ENCODE peak calls at places on chromosomes 3 and 15, in seven cellular contexts. E is fibroblast of the aortic adventitia, H is PC-9, D is OCI-LY7, B is pancreas, K is A549, W is tibial artery. Q is an unnamed sample.

GRCh38 chr3:62521464-62522105 is 148.2 kb upstream of the FEZF2 start:
- DNase-seq in D (no peak), E (no peak), W (no peak), H (no peak), B (no peak), K (no peak), Q (no peak)

GRCh38 chr3:127811717-127812116 is 10.6 kb downstream of the MGLL start:
- DNase-seq in B (no peak), W (no peak), H (no peak), K (no peak), E (no peak), D (no peak), Q (no peak)

GRCh38 chr3:54067060-54067459 is 55.3 kb upstream of the CACNA2D3 start:
- DNase-seq in K (no peak), B (no peak), E (no peak), H (no peak), D (no peak), W (no peak), Q (no peak)

GRCh38 chr3:50617096-50617791 is at the start of gene MAPKAPK3:
- DNase-seq in B (peak; percentile 85), H (peak; percentile 44), K (no peak), E (no peak), W (peak; percentile 47), D (peak; percentile 47), Q (no peak)

GRCh38 chr3:108548304-108548703 is 37.9 kb upstream of the MYH15 start:
- DNase-seq in E (peak; percentile 32), K (no peak), W (no peak), H (no peak), B (no peak), D (no peak), Q (peak; percentile 63)

GRCh38 chr3:128307029-128307633 is 153.8 kb downstream of the EEFSEC start:
- DNase-seq in H (no peak), E (no peak), B (no peak), K (no peak), D (no peak), W (no peak), Q (no peak)

GRCh38 chr15:41180206-41180789 is 50.3 kb downstream of the EXD1 start:
- DNase-seq in W (no peak), H (no peak), D (no peak), B (no peak), K (no peak), E (peak; percentile 7), Q (no peak)

GRCh38 chr3:101281616-101282015 is 38.8 kb downstream of the IMPG2 start:
- DNase-seq in D (no peak), B (no peak), K (no peak), W (no peak), H (no peak), E (no peak), Q (no peak)

GRCh38 chr15:51046799-51047449 is 47.8 kb downstream of the TNFAIP8L3 start:
- DNase-seq in H (no peak), W (no peak), K (no peak), D (no peak), E (peak; percentile 67), B (no peak), Q (peak; percentile 48)

GRCh38 chr15:98876461-98877369 is 130.9 kb downstream of the PGPEP1L start:
- DNase-seq in K (no peak), B (no peak), D (no peak), E (peak; percentile 49), H (no peak), W (no peak), Q (peak; percentile 27)

GRCh38 chr3:188683032-188683491 is 488.7 kb upstream of the TPRG1 start:
- DNase-seq in K (no peak), B (no peak), W (peak; percentile 27), E (peak; percentile 93), D (no peak), H (peak; percentile 39), Q (peak; percentile 91)

GRCh38 chr3:106458952-106459351 is 590.1 kb upstream of the CBLB start:
- DNase-seq in W (no peak), E (no peak), K (no peak), H (no peak), B (no peak), D (no peak), Q (no peak)

GRCh38 chr15:58934114-58934447 is 602 bp upstream of the SLTM start:
- DNase-seq in H (no peak), E (no peak), D (no peak), K (no peak), B (no peak), W (no peak), Q (no peak)
- TF ChIP-seq CTCF in H (no peak), E (no peak), D (peak; percentile 12), K (no peak), B (no peak), W (no peak), Q (no peak)

GRCh38 chr15:89358435-89358754 is 23.8 kb upstream of the POLG start:
- DNase-seq in D (no peak), H (no peak), B (no peak), E (no peak), K (no peak), W (no peak), Q (no peak)
- H3K4me3 ChIP-seq in D (peak overlapping the region; percentile 67), H (peak overlapping the region; percentile 62), B (no peak overlapping the region), E (no peak overlapping the region), K (peak overlapping the region; percentile 35), W (peak overlapping the region; percentile 44), Q (no peak overlapping the region)

GRCh38 chr3:11807651-11808050 is 39.0 kb downstream of the TAMM41 start:
- DNase-seq in W (no peak), K (no peak), B (no peak), D (no peak), H (no peak), E (no peak), Q (no peak)

GRCh38 chr3:11805716-11806115 is 41.0 kb downstream of the TAMM41 start:
- DNase-seq in W (no peak), D (no peak), E (no peak), H (no peak), K (no peak), B (no peak), Q (no peak)

GRCh38 chr3:11808231-11808630 is 38.5 kb downstream of the TAMM41 start:
- DNase-seq in D (no peak), B (no peak), W (no peak), K (no peak), E (no peak), H (no peak), Q (no peak)

DNA sequence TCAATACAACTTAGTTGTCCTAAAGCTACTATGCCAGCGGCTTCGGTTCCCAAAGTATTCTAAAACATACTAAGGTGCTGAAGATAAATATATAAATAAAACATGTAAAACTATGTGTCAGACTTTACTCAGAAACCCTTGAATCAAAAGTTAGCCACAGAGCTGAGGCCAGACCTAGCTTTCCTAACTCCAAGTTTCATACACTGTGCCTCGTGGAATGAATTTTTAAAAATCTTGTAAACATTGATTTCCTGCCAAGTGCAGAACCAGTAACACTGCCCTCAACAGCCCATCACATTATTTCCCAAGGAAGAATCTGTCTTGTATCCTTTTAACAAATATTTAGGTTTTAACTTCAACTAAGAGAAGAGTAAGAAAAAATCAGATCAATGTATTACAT is 36.4 kb downstream of the TAMM41 start:
- DNase-seq in D (no peak), E (peak; percentile 68), H (no peak), K (no peak), B (no peak), W (no peak), Q (peak; percentile 47)
- TF ChIP-seq CTCF in D (no peak), E (no peak), H (no peak), K (no peak), B (no peak), W (no peak), Q (no peak)

GRCh38 chr15:84842781-84843180 is 25.6 kb downstream of the ALPK3 start:
- DNase-seq in D (no peak), E (no peak), K (no peak), H (no peak), B (no peak), W (no peak), Q (no peak)

GRCh38 chr15:84840255-84840654 is 23.1 kb downstream of the ALPK3 start:
- DNase-seq in D (no peak), B (no peak), W (no peak), K (no peak), H (no peak), E (no peak), Q (no peak)

GRCh38 chr15:84839714-84840113 is 22.6 kb downstream of the ALPK3 start:
- DNase-seq in W (no peak), E (no peak), K (no peak), B (no peak), H (no peak), D (no peak), Q (no peak)

GRCh38 chr15:84836859-84837258 is 19.7 kb downstream of the ALPK3 start:
- DNase-seq in B (no peak), H (no peak), E (no peak), W (no peak), D (no peak), K (no peak), Q (no peak)

GRCh38 chr15:84840741-84841429 is 23.7 kb downstream of the ALPK3 start:
- DNase-seq in H (peak; percentile 78), D (no peak), W (peak; percentile 79), K (peak; percentile 73), E (peak; percentile 74), B (peak; percentile 89), Q (peak; percentile 76)
- H3K4me3 ChIP-seq in H (no peak overlapping the region), D (no peak overlapping the region), W (no peak overlapping the region), K (no peak overlapping the region), E (no peak overlapping the region), B (no peak overlapping the region), Q (no peak overlapping the region)

DNA sequence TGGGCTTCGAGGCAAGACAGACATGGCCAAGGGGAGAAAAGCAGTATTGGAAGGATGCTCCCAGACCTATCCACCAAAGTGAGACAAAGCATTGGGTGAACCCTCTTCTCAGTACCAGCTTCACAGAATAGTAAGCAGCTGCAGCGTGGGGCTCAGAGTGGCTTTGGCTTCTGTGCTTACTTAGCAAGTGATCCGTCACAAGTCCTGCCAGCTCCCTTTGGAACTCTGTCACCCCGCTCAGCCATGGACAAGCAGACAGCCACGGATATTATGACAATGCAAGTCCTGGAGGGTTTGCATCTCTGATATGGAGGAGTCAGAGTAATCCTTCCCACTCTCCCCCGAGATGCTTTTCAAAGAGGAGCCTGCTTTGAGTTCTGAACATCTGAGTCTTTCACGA is 90.8 kb downstream of the SLCO3A1 start:
- DNase-seq in D (no peak), B (no peak), E (no peak), K (no peak), W (no peak), H (no peak), Q (no peak)
- TF ChIP-seq CTCF in D (no peak), B (no peak), E (no peak), K (no peak), W (no peak), H (no peak), Q (no peak)

GRCh38 chr3:196867155-196867506 is 589 bp upstream of the SENP5 start:
- DNase-seq in B (no peak), W (no peak), E (no peak), K (no peak), H (no peak), D (no peak), Q (no peak)
- H3K4me3 ChIP-seq in B (peak overlapping the region; percentile 99), W (peak overlapping the region; percentile 99), E (peak overlapping the region; percentile 71), K (peak overlapping the region; percentile 79), H (peak overlapping the region; percentile 95), D (peak overlapping the region; percentile 77), Q (peak overlapping the region; percentile 90)

GRCh38 chr3:11335056-11335608 is 62.9 kb downstream of the ATG7 start:
- DNase-seq in K (peak; percentile 66), D (peak; percentile 48), E (peak; percentile 88), H (peak; percentile 31), W (no peak), B (no peak), Q (peak; percentile 87)
- TF ChIP-seq CTCF in K (peak; percentile 86), D (peak; percentile 77), E (peak; percentile 75), H (peak; percentile 83), W (peak; percentile 72), B (no peak), Q (peak; percentile 70)

GRCh38 chr3:194556086-194557056 is 69.6 kb upstream of the ATP13A3 start:
- DNase-seq in W (no peak), E (no peak), D (no peak), B (no peak), K (peak; percentile 57), H (peak; percentile 46), Q (peak; percentile 39)
- H3K4me3 ChIP-seq in W (no peak overlapping the region), E (no peak overlapping the region), D (no peak overlapping the region), B (no peak overlapping the region), K (peak overlapping the region; percentile 11), H (no peak overlapping the region), Q (no peak overlapping the region)

Q was measured in fibroblast of pulmonary artery.